ENCODE peak calls at places on chromosomes 5 and 9, in six cellular contexts. D is H7; H is HCEC 1CT; E is amniotic epithelial cell; Z is stimulated activated CD8-positive, alpha-beta memory T cell treated with anti-CD3 and anti-CD28 coated beads, Interleukin-4, amount 100 ng/mL, for 24 hours; R is neural crest cell. G is an unnamed sample.
A peak's percentile ranks its signal among the peaks of the same experiment; 100 is the strongest.

GRCh38 chr9:136625101-136626065 is 37.3 kb upstream of the EGFL7 start:
- DNase-seq in H (peak; percentile 29), Z (no peak), E (peak; percentile 74), R (no peak), D (peak; percentile 92), G (no peak)

GRCh38 chr9:111900081-111900805 is 3.6 kb downstream of the UGCG start:
- DNase-seq in E (no peak), R (no peak), H (no peak), Z (no peak), D (no peak), G (no peak)

GRCh38 chr5:124669956-124670671 is 76.3 kb downstream of the ZNF608 start:
- DNase-seq in R (no peak), D (no peak), Z (no peak), H (no peak), E (peak; percentile 85), G (no peak)

GRCh38 chr5:10599828-10600227 is 36.0 kb downstream of the ANKRD33B start:
- DNase-seq in E (peak; percentile 85), Z (no peak), D (no peak), H (peak; percentile 72), R (no peak), G (peak; percentile 61)

GRCh38 chr5:37272564-37272963 is 23.4 kb upstream of the CPLANE1 start:
- DNase-seq in R (no peak), E (peak; percentile 37), H (peak; percentile 37), Z (no peak), D (no peak), G (peak; percentile 50)

GRCh38 chr9:110161940-110162339 is 46.0 kb downstream of the C9orf152 start:
- DNase-seq in R (no peak), D (no peak), E (no peak), Z (no peak), H (no peak), G (no peak)

GRCh38 chr9:112421771-112422222 is 41.9 kb downstream of the HSDL2 start:
- DNase-seq in R (no peak), E (peak; percentile 89), H (no peak), D (no peak), Z (no peak), G (no peak)

GRCh38 chr9:122379340-122379739 is 8.5 kb downstream of the PTGS1 start:
- DNase-seq in E (no peak), D (peak; percentile 75), R (no peak), H (no peak), Z (no peak), G (no peak)

GRCh38 chr5:180441577-180441976 is 52.6 kb upstream of the CNOT6 start:
- DNase-seq in H (no peak), Z (no peak), R (no peak), E (peak; percentile 55), D (peak; percentile 41), G (no peak)

GRCh38 chr5:150789943-150790611 is 11.5 kb downstream of the SMIM3 start:
- DNase-seq in E (peak; percentile 100), D (no peak), R (no peak), Z (peak; percentile 44), H (peak; percentile 99), G (peak; percentile 94)

GRCh38 chr9:114914139-114914538 is 16.3 kb downstream of the TNFSF8 start:
- DNase-seq in H (no peak), D (no peak), R (no peak), Z (no peak), E (peak; percentile 31), G (no peak)

GRCh38 chr5:109725135-109725534 is 35.4 kb downstream of the MAN2A1 start:
- DNase-seq in R (no peak), D (no peak), H (no peak), Z (no peak), E (no peak), G (no peak)

GRCh38 chr5:52963636-52964035 is 25.5 kb upstream of the ITGA2 start:
- DNase-seq in D (no peak), E (no peak), H (no peak), R (no peak), Z (no peak), G (no peak)

GRCh38 chr5:141513021-141513626 is 24.2 kb downstream of the PCDHGC5 start:
- DNase-seq in D (peak; percentile 84), R (peak; percentile 60), Z (no peak), E (peak; percentile 41), H (peak; percentile 51), G (no peak)

G was measured in HS-5.